ENCODE peak calls at places on chromosomes 1 and 21, in ten cellular contexts. One of them, this sample, is unnamed. For H3K36me3 and H3K27me3, the result is how much of the 10 kb centered on the place peaks cover.

GRCh38 chr1:65395887-65396612 is 24.4 kb upstream of the LEPR start:
- DNase-seq in kidney epithelial cell: no peak
- DNase-seq in neural progenitor cell: no peak
- DNase-seq in cardiac muscle cell: peak
- DNase-seq in breast epithelium: no peak
- DNase-seq in CD8-positive, alpha-beta memory T cell: no peak
- DNase-seq in HCT116: no peak
- DNase-seq in neuronal stem cell: no peak
- DNase-seq in K562: no peak
- DNase-seq in left ventricle myocardium inferior: no peak
- DNase-seq in this sample: no peak

GRCh38 chr1:5933676-5934057 is 58.6 kb downstream of the NPHP4 start:
- DNase-seq in kidney epithelial cell: no peak
- DNase-seq in neural progenitor cell: no peak
- DNase-seq in cardiac muscle cell: peak
- DNase-seq in breast epithelium: no peak
- DNase-seq in CD8-positive, alpha-beta memory T cell: no peak
- DNase-seq in HCT116: no peak
- DNase-seq in neuronal stem cell: no peak
- DNase-seq in K562: no peak
- DNase-seq in left ventricle myocardium inferior: no peak
- DNase-seq in this sample: no peak

GRCh38 chr21:43312751-43313169 is 114.2 kb downstream of the SIK1 start:
- DNase-seq in kidney epithelial cell: no peak
- DNase-seq in neural progenitor cell: no peak
- DNase-seq in cardiac muscle cell: no peak
- DNase-seq in breast epithelium: no peak
- DNase-seq in CD8-positive, alpha-beta memory T cell: no peak
- DNase-seq in HCT116: no peak
- DNase-seq in neuronal stem cell: no peak
- DNase-seq in K562: no peak
- DNase-seq in left ventricle myocardium inferior: no peak
- DNase-seq in this sample: peak

GRCh38 chr1:118429856-118430255 is 244.8 kb upstream of the SPAG17 start:
- DNase-seq in kidney epithelial cell: no peak
- DNase-seq in neural progenitor cell: no peak
- DNase-seq in cardiac muscle cell: no peak
- DNase-seq in breast epithelium: no peak
- DNase-seq in CD8-positive, alpha-beta memory T cell: no peak
- DNase-seq in HCT116: no peak
- DNase-seq in neuronal stem cell: no peak
- DNase-seq in K562: no peak
- DNase-seq in left ventricle myocardium inferior: no peak
- DNase-seq in this sample: no peak

GRCh38 chr1:77400781-77401180 is 119.0 kb downstream of the AK5 start:
- DNase-seq in kidney epithelial cell: no peak
- DNase-seq in neural progenitor cell: no peak
- DNase-seq in cardiac muscle cell: no peak
- DNase-seq in breast epithelium: no peak
- DNase-seq in CD8-positive, alpha-beta memory T cell: no peak
- DNase-seq in HCT116: no peak
- DNase-seq in neuronal stem cell: no peak
- DNase-seq in K562: no peak
- DNase-seq in left ventricle myocardium inferior: no peak
- DNase-seq in this sample: no peak

GRCh38 chr1:54362881-54363340 is 43.3 kb downstream of the SSBP3 start:
- DNase-seq in kidney epithelial cell: no peak
- DNase-seq in neural progenitor cell: no peak
- DNase-seq in cardiac muscle cell: peak
- DNase-seq in breast epithelium: no peak
- DNase-seq in CD8-positive, alpha-beta memory T cell: no peak
- DNase-seq in HCT116: no peak
- DNase-seq in neuronal stem cell: no peak
- DNase-seq in K562: peak
- DNase-seq in left ventricle myocardium inferior: no peak
- DNase-seq in this sample: no peak

GRCh38 chr1:151773698-151774097 is 10.4 kb upstream of the MRPL9 start:
- DNase-seq in kidney epithelial cell: peak
- DNase-seq in neural progenitor cell: no peak
- DNase-seq in cardiac muscle cell: peak
- DNase-seq in breast epithelium: no peak
- DNase-seq in CD8-positive, alpha-beta memory T cell: no peak
- DNase-seq in HCT116: no peak
- DNase-seq in neuronal stem cell: no peak
- DNase-seq in K562: peak
- DNase-seq in left ventricle myocardium inferior: no peak
- DNase-seq in this sample: no peak

GRCh38 chr1:71593523-71593922 is 512.7 kb upstream of the ZRANB2 start:
- DNase-seq in kidney epithelial cell: no peak
- DNase-seq in neural progenitor cell: peak
- DNase-seq in cardiac muscle cell: peak
- DNase-seq in breast epithelium: no peak
- DNase-seq in CD8-positive, alpha-beta memory T cell: no peak
- DNase-seq in HCT116: no peak
- DNase-seq in neuronal stem cell: no peak
- DNase-seq in K562: no peak
- DNase-seq in left ventricle myocardium inferior: no peak
- DNase-seq in this sample: no peak

GRCh38 chr1:112673589-112674439 is 645 bp upstream of the MOV10 start:
- DNase-seq in kidney epithelial cell: no peak
- DNase-seq in neural progenitor cell: peak
- DNase-seq in cardiac muscle cell: peak
- DNase-seq in breast epithelium: no peak
- DNase-seq in CD8-positive, alpha-beta memory T cell: no peak
- DNase-seq in HCT116: peak
- DNase-seq in neuronal stem cell: no peak
- DNase-seq in K562: peak
- DNase-seq in left ventricle myocardium inferior: no peak
- DNase-seq in this sample: no peak

GRCh38 chr1:1371741-1372711 is 3.0 kb downstream of the AURKAIP1 start:
- DNase-seq in kidney epithelial cell: no peak
- DNase-seq in neural progenitor cell: peak
- DNase-seq in cardiac muscle cell: peak
- DNase-seq in breast epithelium: peak
- DNase-seq in CD8-positive, alpha-beta memory T cell: peak
- DNase-seq in HCT116: no peak
- DNase-seq in neuronal stem cell: no peak
- DNase-seq in K562: peak
- DNase-seq in left ventricle myocardium inferior: peak
- DNase-seq in this sample: peak

GRCh38 chr1:36207339-36207738 is 16.9 kb upstream of the THRAP3 start:
- DNase-seq in kidney epithelial cell: no peak
- DNase-seq in neural progenitor cell: no peak
- DNase-seq in cardiac muscle cell: peak
- DNase-seq in breast epithelium: peak
- DNase-seq in CD8-positive, alpha-beta memory T cell: no peak
- DNase-seq in HCT116: no peak
- DNase-seq in neuronal stem cell: no peak
- DNase-seq in K562: no peak
- DNase-seq in left ventricle myocardium inferior: peak
- DNase-seq in this sample: peak

GRCh38 chr21:29098156-29098555 is 24.7 kb upstream of the CCT8 start:
- DNase-seq in kidney epithelial cell: no peak
- DNase-seq in neural progenitor cell: no peak
- DNase-seq in cardiac muscle cell: no peak
- DNase-seq in breast epithelium: no peak
- DNase-seq in CD8-positive, alpha-beta memory T cell: no peak
- DNase-seq in HCT116: no peak
- DNase-seq in neuronal stem cell: no peak
- DNase-seq in K562: no peak
- DNase-seq in left ventricle myocardium inferior: no peak
- DNase-seq in this sample: no peak

GRCh38 chr1:3695326-3696217 is 43.3 kb downstream of the TP73 start:
- DNase-seq in kidney epithelial cell: no peak
- DNase-seq in neural progenitor cell: peak
- DNase-seq in cardiac muscle cell: peak
- DNase-seq in breast epithelium: no peak
- DNase-seq in CD8-positive, alpha-beta memory T cell: no peak
- DNase-seq in HCT116: no peak
- DNase-seq in neuronal stem cell: peak
- DNase-seq in K562: peak
- DNase-seq in left ventricle myocardium inferior: peak
- DNase-seq in this sample: peak

GRCh38 chr1:201945157-201945556 is 1.2 kb downstream of the LMOD1 start:
- DNase-seq in kidney epithelial cell: no peak
- DNase-seq in neural progenitor cell: peak
- DNase-seq in cardiac muscle cell: no peak
- DNase-seq in breast epithelium: no peak
- DNase-seq in CD8-positive, alpha-beta memory T cell: no peak
- DNase-seq in HCT116: no peak
- DNase-seq in neuronal stem cell: no peak
- DNase-seq in K562: peak
- DNase-seq in left ventricle myocardium inferior: no peak
- DNase-seq in this sample: peak

GRCh38 chr1:201946224-201946908 is at the start of gene LMOD1:
- DNase-seq in kidney epithelial cell: peak
- DNase-seq in neural progenitor cell: peak
- DNase-seq in cardiac muscle cell: peak
- DNase-seq in breast epithelium: peak
- DNase-seq in CD8-positive, alpha-beta memory T cell: no peak
- DNase-seq in HCT116: no peak
- DNase-seq in neuronal stem cell: peak
- DNase-seq in K562: peak
- DNase-seq in left ventricle myocardium inferior: peak
- DNase-seq in this sample: peak

GRCh38 chr1:201949491-201949890 is 3.1 kb upstream of the LMOD1 start:
- DNase-seq in kidney epithelial cell: no peak
- DNase-seq in neural progenitor cell: no peak
- DNase-seq in cardiac muscle cell: no peak
- DNase-seq in breast epithelium: no peak
- DNase-seq in CD8-positive, alpha-beta memory T cell: no peak
- DNase-seq in HCT116: no peak
- DNase-seq in neuronal stem cell: no peak
- DNase-seq in K562: no peak
- DNase-seq in left ventricle myocardium inferior: no peak
- DNase-seq in this sample: no peak

GRCh38 chr1:201945863-201946223 is 505 bp downstream of the LMOD1 start:
- DNase-seq in kidney epithelial cell: no peak
- DNase-seq in neural progenitor cell: no peak
- DNase-seq in cardiac muscle cell: no peak
- DNase-seq in breast epithelium: no peak
- DNase-seq in CD8-positive, alpha-beta memory T cell: no peak
- DNase-seq in HCT116: no peak
- DNase-seq in neuronal stem cell: no peak
- DNase-seq in K562: no peak
- DNase-seq in left ventricle myocardium inferior: no peak
- DNase-seq in this sample: no peak

DNA sequence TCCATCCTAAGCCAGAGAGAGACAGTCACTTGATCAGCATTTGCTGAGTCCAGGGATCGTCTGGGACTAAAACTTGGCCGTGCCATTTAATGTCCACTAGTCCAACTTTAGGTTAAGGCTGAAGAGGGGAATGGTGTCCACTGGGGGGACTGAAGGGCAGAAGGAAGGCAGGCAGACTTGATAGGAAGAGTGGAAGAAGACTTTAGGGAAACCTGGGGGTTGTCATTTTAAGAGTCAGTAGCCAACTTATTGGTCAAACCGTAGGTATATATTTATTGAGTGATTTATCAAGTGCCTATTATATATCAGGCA is 1.3 kb upstream of the LMOD1 start:
- DNase-seq in kidney epithelial cell: no peak
- DNase-seq in neural progenitor cell: no peak
- DNase-seq in cardiac muscle cell: no peak
- DNase-seq in breast epithelium: no peak
- DNase-seq in CD8-positive, alpha-beta memory T cell: no peak
- DNase-seq in HCT116: no peak
- DNase-seq in neuronal stem cell: no peak
- DNase-seq in K562: peak
- DNase-seq in left ventricle myocardium inferior: no peak
- DNase-seq in this sample: no peak
- H3K4me3 ChIP-seq in kidney epithelial cell: no peak
- H3K4me3 ChIP-seq in neural progenitor cell: no peak
- H3K4me3 ChIP-seq in cardiac muscle cell: no peak
- H3K4me3 ChIP-seq in breast epithelium: no peak
- H3K4me3 ChIP-seq in CD8-positive, alpha-beta memory T cell: no peak
- H3K4me3 ChIP-seq in HCT116: no peak
- H3K4me3 ChIP-seq in neuronal stem cell: no peak
- H3K4me3 ChIP-seq in K562: no peak
- H3K4me3 ChIP-seq in left ventricle myocardium inferior: no peak
- H3K4me3 ChIP-seq in this sample: no peak

DNA sequence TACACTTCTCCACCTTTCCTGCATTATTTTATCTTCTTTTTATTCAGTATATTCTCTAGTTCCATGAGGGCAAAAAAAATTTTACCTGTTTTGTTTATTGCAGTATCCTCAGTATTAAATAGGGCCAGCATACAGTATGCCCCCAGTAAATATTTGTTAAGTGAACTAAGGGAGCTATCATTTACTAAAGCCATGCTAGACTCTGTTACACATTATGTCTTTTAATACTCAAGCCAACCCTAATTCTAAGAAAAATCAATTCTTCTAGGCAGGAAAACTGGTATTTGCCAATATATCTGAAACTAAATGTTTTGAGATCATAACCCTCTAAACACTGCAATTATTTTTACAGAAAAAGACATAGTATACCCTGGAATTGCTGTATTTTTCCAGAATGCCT is 18.3 kb downstream of the TMEM50A start:
- DNase-seq in kidney epithelial cell: no peak
- DNase-seq in neural progenitor cell: no peak
- DNase-seq in cardiac muscle cell: no peak
- DNase-seq in breast epithelium: no peak
- DNase-seq in CD8-positive, alpha-beta memory T cell: no peak
- DNase-seq in HCT116: no peak
- DNase-seq in neuronal stem cell: no peak
- DNase-seq in K562: no peak
- DNase-seq in left ventricle myocardium inferior: no peak
- DNase-seq in this sample: no peak
- H3K36me3 ChIP-seq in kidney epithelial cell: under half
- H3K36me3 ChIP-seq in neural progenitor cell: under half
- H3K36me3 ChIP-seq in cardiac muscle cell: half or more
- H3K36me3 ChIP-seq in breast epithelium: under half
- H3K36me3 ChIP-seq in CD8-positive, alpha-beta memory T cell: under half
- H3K36me3 ChIP-seq in HCT116: under half
- H3K36me3 ChIP-seq in neuronal stem cell: under half
- H3K36me3 ChIP-seq in K562: half or more
- H3K36me3 ChIP-seq in left ventricle myocardium inferior: half or more
- H3K36me3 ChIP-seq in this sample: under half

DNA sequence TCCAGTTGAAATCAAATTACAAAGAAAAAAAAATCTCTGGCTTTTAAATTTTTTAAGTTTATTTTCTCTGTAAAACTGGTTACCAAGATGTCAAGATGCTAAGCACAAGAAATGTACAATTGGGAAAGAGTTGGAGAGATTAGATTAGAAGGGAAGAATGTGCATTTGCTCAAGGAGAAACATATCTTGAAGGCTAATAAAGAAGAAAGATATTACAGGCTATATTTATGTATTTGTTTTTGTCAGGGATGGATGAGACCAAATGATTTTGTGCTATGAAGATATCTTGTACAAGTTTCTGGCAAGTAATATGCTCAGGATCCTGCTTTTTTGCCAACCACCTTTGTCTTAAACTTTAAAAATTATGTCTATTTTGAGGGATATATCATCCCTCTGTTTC is 141.6 kb downstream of the CTH start:
- DNase-seq in kidney epithelial cell: no peak
- DNase-seq in neural progenitor cell: no peak
- DNase-seq in cardiac muscle cell: no peak
- DNase-seq in breast epithelium: no peak
- DNase-seq in CD8-positive, alpha-beta memory T cell: no peak
- DNase-seq in HCT116: no peak
- DNase-seq in neuronal stem cell: no peak
- DNase-seq in K562: no peak
- DNase-seq in left ventricle myocardium inferior: no peak
- DNase-seq in this sample: no peak
- H3K27me3 ChIP-seq in kidney epithelial cell: under half
- H3K27me3 ChIP-seq in neural progenitor cell: under half
- H3K27me3 ChIP-seq in cardiac muscle cell: under half
- H3K27me3 ChIP-seq in breast epithelium: under half
- H3K27me3 ChIP-seq in CD8-positive, alpha-beta memory T cell: under half
- H3K27me3 ChIP-seq in HCT116: half or more
- H3K27me3 ChIP-seq in neuronal stem cell: under half
- H3K27me3 ChIP-seq in K562: under half
- H3K27me3 ChIP-seq in left ventricle myocardium inferior: under half
- H3K27me3 ChIP-seq in this sample: under half

GRCh38 chr1:241841661-241842060 is 6.3 kb upstream of the EXO1 start:
- DNase-seq in kidney epithelial cell: no peak
- DNase-seq in neural progenitor cell: no peak
- DNase-seq in cardiac muscle cell: no peak
- DNase-seq in breast epithelium: no peak
- DNase-seq in CD8-positive, alpha-beta memory T cell: no peak
- DNase-seq in HCT116: no peak
- DNase-seq in neuronal stem cell: no peak
- DNase-seq in K562: no peak
- DNase-seq in left ventricle myocardium inferior: no peak
- DNase-seq in this sample: no peak
- H3K4me3 ChIP-seq in kidney epithelial cell: no peak
- H3K4me3 ChIP-seq in neural progenitor cell: no peak
- H3K4me3 ChIP-seq in cardiac muscle cell: no peak
- H3K4me3 ChIP-seq in breast epithelium: no peak
- H3K4me3 ChIP-seq in CD8-positive, alpha-beta memory T cell: no peak
- H3K4me3 ChIP-seq in HCT116: no peak
- H3K4me3 ChIP-seq in neuronal stem cell: no peak
- H3K4me3 ChIP-seq in K562: no peak
- H3K4me3 ChIP-seq in left ventricle myocardium inferior: no peak
- H3K4me3 ChIP-seq in this sample: no peak

This sample was measured in H7.